ENCODE peak calls at places on chromosomes 1 and 21, in four cellular contexts. Q is astrocyte of the spinal cord, B is ovary, T is mammary epithelial cell. E is an unnamed sample.

GRCh38 chr1:67674260-67675011 is 10.6 kb upstream of the GADD45A start:
- DNase-seq in B (peak), T (no peak), Q (peak), E (no peak)

GRCh38 chr1:91173379-91173890 is 151.6 kb upstream of the ZNF644 start:
- DNase-seq in B (no peak), T (no peak), Q (no peak), E (no peak)

GRCh38 chr1:72524021-72524420 is 241.7 kb upstream of the NEGR1 start:
- DNase-seq in B (no peak), Q (no peak), T (peak), E (peak)

GRCh38 chr1:22420456-22421053 is 31.1 kb upstream of the ZBTB40 start:
- DNase-seq in Q (peak), T (peak), B (peak), E (peak)

GRCh38 chr1:117110774-117111173 is 10.8 kb downstream of the TRIM45 start:
- DNase-seq in T (peak), Q (no peak), B (no peak), E (peak)

GRCh38 chr21:41630249-41630648 is 122.3 kb upstream of the TMPRSS2 start:
- DNase-seq in Q (peak), B (peak), T (peak), E (peak)

GRCh38 chr1:216223521-216223920 is 199.7 kb downstream of the USH2A start:
- DNase-seq in B (no peak), T (no peak), Q (no peak), E (no peak)

GRCh38 chr1:50980505-50980904 is 10.5 kb downstream of the CDKN2C start:
- DNase-seq in T (no peak), Q (no peak), B (no peak), E (no peak)

GRCh38 chr1:29426701-29427279 is 190.5 kb downstream of the PTPRU start:
- DNase-seq in Q (no peak), B (no peak), T (peak), E (peak)

GRCh38 chr1:47433037-47433421 is 4.8 kb upstream of the FOXD2 start:
- DNase-seq in Q (no peak), B (no peak), T (no peak), E (no peak)

GRCh38 chr1:94962745-94963265 is 35.9 kb upstream of the CNN3 start:
- DNase-seq in Q (peak), B (peak), T (no peak), E (no peak)

GRCh38 chr21:45444385-45444784 is 39.4 kb downstream of the COL18A1 start:
- DNase-seq in Q (no peak), T (no peak), B (no peak), E (no peak)

GRCh38 chr1:117048431-117049133 is 11.5 kb upstream of the TTF2 start:
- DNase-seq in T (no peak), B (no peak), Q (no peak), E (no peak)

GRCh38 chr1:171844381-171844780 is 3.1 kb downstream of the DNM3 start:
- DNase-seq in T (no peak), B (no peak), Q (no peak), E (peak)

GRCh38 chr21:37292041-37292440 is 24.9 kb upstream of the VPS26C start:
- DNase-seq in B (no peak), Q (no peak), T (no peak), E (no peak)

DNA sequence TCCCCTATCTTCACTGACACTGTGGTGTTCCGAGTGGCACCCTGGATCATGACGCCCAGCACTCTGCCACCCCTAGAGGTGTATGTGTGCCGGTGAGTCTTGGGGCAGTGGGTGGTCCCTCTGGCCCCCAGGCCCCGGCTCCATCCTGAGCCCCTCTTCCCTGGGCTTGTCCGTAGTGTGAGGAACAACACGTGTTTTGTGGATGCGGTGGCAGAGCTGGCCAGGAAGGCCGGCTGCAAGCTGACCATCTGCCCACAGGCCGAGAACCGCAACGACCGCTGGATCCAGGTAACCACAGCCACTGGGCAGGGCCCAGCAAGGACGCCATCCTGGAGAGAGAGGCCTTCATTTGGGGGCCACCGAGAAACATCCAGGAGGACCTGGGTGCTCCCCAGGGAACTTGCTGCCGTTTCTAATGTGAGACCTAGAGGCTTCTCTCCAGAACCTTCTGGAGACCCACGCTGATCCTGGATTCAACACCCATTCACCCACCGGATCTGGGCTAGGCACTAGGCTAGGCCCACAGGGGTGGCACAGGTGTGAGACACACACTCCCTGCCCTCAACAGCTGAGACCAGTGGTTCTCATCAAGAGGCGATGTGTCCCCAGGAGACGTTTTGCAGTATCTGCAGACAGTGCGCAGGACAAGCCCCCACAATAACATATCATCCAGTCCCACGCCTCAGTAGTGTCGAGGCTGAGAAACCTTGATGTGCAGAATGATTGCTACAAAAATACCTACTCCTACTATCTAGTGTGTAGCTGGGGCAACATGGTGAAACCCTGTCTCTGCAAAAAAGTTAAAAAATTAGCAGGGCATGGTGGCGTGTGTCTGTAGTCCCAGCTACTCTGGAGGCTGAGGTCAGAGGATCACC is 22.2 kb downstream of the PADI3 start:
- DNase-seq in Q (no peak), B (no peak), T (no peak), E (no peak)
- TF ChIP-seq CTCF in Q (no peak), B (no peak), T (no peak), E (no peak)

GRCh38 chr1:20271498-20272400 is 18.9 kb upstream of the VWA5B1 start:
- DNase-seq in T (peak), Q (no peak), B (no peak), E (peak)
- TF ChIP-seq CTCF in T (peak), Q (no peak), B (no peak), E (no peak)

GRCh38 chr1:48869116-48869893 is 92.6 kb upstream of the BEND5 start:
- DNase-seq in B (no peak), Q (no peak), T (peak), E (peak)
- TF ChIP-seq CTCF in B (no peak), Q (no peak), T (peak), E (peak)

GRCh38 chr1:44557756-44558155 is 116.5 kb downstream of the TMEM53 start:
- DNase-seq in Q (peak), T (peak), B (no peak), E (peak)

GRCh38 chr1:44553771-44554170 is 120.5 kb downstream of the TMEM53 start:
- DNase-seq in Q (peak), T (peak), B (no peak), E (peak)

GRCh38 chr1:44549491-44549890 is 124.8 kb downstream of the TMEM53 start:
- DNase-seq in B (no peak), Q (no peak), T (no peak), E (no peak)

GRCh38 chr1:44554706-44555105 is 119.6 kb downstream of the TMEM53 start:
- DNase-seq in T (peak), Q (no peak), B (no peak), E (peak)

GRCh38 chr1:44553127-44553758 is 121.0 kb downstream of the TMEM53 start:
- DNase-seq in T (no peak), B (no peak), Q (no peak), E (peak)
- TF ChIP-seq CTCF in T (no peak), B (no peak), Q (no peak), E (no peak)

GRCh38 chr1:26733392-26733791 is 37.6 kb downstream of the ARID1A start:
- DNase-seq in B (no peak), T (no peak), Q (no peak), E (no peak)
- TF ChIP-seq CTCF in B (no peak), T (no peak), Q (no peak), E (no peak)

GRCh38 chr1:235199441-235199840 is 38.4 kb upstream of the RBM34 start:
- DNase-seq in B (no peak), Q (peak), T (peak), E (peak)
- TF ChIP-seq CTCF in B (no peak), Q (peak), T (peak), E (peak)

DNA sequence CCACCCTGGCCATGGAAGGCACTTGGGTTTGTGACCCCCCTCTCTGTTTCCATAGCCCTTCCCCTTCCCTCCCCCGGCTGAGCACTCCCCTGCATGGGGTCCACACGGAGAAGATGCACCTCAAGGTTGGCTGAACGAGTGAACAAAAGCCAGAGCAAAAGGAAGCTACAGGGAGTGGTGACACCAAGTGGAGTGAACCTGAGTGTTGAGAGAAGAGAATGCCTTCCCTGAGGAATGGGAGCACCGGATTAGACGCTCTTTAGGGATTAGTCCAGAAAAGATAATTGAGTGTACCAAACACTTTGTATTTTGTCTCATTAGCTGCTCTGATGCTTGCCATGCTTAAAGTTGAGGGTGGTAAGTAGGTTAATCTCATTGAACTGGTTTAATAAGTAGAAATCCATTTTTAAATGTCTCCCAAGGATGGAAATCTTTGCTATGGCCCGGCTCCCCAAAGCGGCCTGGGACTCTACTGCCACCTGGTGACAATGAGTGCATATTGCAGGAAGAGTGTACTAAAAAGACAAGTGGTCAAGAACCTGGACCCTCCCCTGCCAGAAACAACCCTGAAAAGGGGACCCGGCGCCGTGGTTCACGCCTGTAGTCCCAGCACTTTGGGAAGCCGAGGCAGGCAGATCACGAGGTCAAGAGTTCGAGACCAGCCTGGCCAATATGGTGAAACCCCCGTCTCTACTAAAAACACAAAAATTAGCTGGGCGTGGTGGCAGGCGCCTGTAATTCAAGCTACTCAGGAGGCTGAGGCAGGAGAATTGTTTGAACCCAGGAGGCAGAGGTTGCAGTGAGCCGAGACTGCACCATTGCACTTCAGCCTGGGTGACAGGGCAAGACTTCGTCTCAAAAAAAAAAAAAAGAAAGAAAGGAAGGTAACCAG is 150.6 kb upstream of the ZC3H12A start:
- DNase-seq in Q (peak), B (no peak), T (peak), E (peak)
- TF ChIP-seq CTCF in Q (peak), B (no peak), T (peak), E (peak)

E was measured in bronchial epithelial cell.